ENCODE peak calls at places on chromosomes 11 and 22, in seven cellular contexts. One of them, this sample, is unnamed.

GRCh38 chr11:118670063-118670462 is 9.4 kb downstream of the TREH start:
- DNase-seq in cardiac fibroblast: no peak
- DNase-seq in T47D: no peak
- DNase-seq in neuronal stem cell: no peak
- DNase-seq in lower leg skin: no peak
- DNase-seq in right lobe of liver: no peak
- DNase-seq in ELR: no peak
- DNase-seq in this sample: no peak

GRCh38 chr11:57646756-57647303 is 2.9 kb downstream of the YPEL4 start:
- DNase-seq in cardiac fibroblast: no peak
- DNase-seq in T47D: no peak
- DNase-seq in neuronal stem cell: no peak
- DNase-seq in lower leg skin: no peak
- DNase-seq in right lobe of liver: no peak
- DNase-seq in ELR: no peak
- DNase-seq in this sample: no peak

GRCh38 chr11:60625262-60625661 is 74.2 kb upstream of the MS4A8 start:
- DNase-seq in cardiac fibroblast: peak
- DNase-seq in T47D: no peak
- DNase-seq in neuronal stem cell: no peak
- DNase-seq in lower leg skin: no peak
- DNase-seq in right lobe of liver: no peak
- DNase-seq in ELR: peak
- DNase-seq in this sample: peak

GRCh38 chr11:11538277-11538960 is 83.4 kb downstream of the GALNT18 start:
- DNase-seq in cardiac fibroblast: no peak
- DNase-seq in T47D: no peak
- DNase-seq in neuronal stem cell: no peak
- DNase-seq in lower leg skin: no peak
- DNase-seq in right lobe of liver: no peak
- DNase-seq in ELR: no peak
- DNase-seq in this sample: peak

GRCh38 chr22:39360242-39360641 is 10.5 kb downstream of the SYNGR1 start:
- DNase-seq in cardiac fibroblast: no peak
- DNase-seq in T47D: no peak
- DNase-seq in neuronal stem cell: no peak
- DNase-seq in lower leg skin: no peak
- DNase-seq in right lobe of liver: no peak
- DNase-seq in ELR: no peak
- DNase-seq in this sample: no peak

GRCh38 chr22:23075525-23076216 is 5.4 kb downstream of the GNAZ start:
- DNase-seq in cardiac fibroblast: no peak
- DNase-seq in T47D: no peak
- DNase-seq in neuronal stem cell: no peak
- DNase-seq in lower leg skin: no peak
- DNase-seq in right lobe of liver: peak
- DNase-seq in ELR: peak
- DNase-seq in this sample: no peak

GRCh38 chr22:20043057-20043996 is 22.4 kb downstream of the TANGO2 start:
- DNase-seq in cardiac fibroblast: no peak
- DNase-seq in T47D: no peak
- DNase-seq in neuronal stem cell: no peak
- DNase-seq in lower leg skin: no peak
- DNase-seq in right lobe of liver: no peak
- DNase-seq in ELR: no peak
- DNase-seq in this sample: no peak

GRCh38 chr11:75639752-75640151 is 29.1 kb downstream of the MAP6 start:
- DNase-seq in cardiac fibroblast: peak
- DNase-seq in T47D: no peak
- DNase-seq in neuronal stem cell: no peak
- DNase-seq in lower leg skin: peak
- DNase-seq in right lobe of liver: peak
- DNase-seq in ELR: no peak
- DNase-seq in this sample: peak

GRCh38 chr11:97361812-97362378 is 972.1 kb downstream of the JRKL start:
- DNase-seq in cardiac fibroblast: peak
- DNase-seq in T47D: no peak
- DNase-seq in neuronal stem cell: no peak
- DNase-seq in lower leg skin: no peak
- DNase-seq in right lobe of liver: no peak
- DNase-seq in ELR: peak
- DNase-seq in this sample: no peak

GRCh38 chr11:119907122-119907933 is 178.3 kb upstream of the NECTIN1 start:
- DNase-seq in cardiac fibroblast: no peak
- DNase-seq in T47D: no peak
- DNase-seq in neuronal stem cell: no peak
- DNase-seq in lower leg skin: no peak
- DNase-seq in right lobe of liver: peak
- DNase-seq in ELR: no peak
- DNase-seq in this sample: peak

GRCh38 chr11:119422505-119423416 is at the start of gene THY1:
- DNase-seq in cardiac fibroblast: no peak
- DNase-seq in T47D: no peak
- DNase-seq in neuronal stem cell: peak
- DNase-seq in lower leg skin: no peak
- DNase-seq in right lobe of liver: no peak
- DNase-seq in ELR: peak
- DNase-seq in this sample: peak

GRCh38 chr11:66619080-66619554 is 2.7 kb downstream of the RBM14 start:
- DNase-seq in cardiac fibroblast: peak
- DNase-seq in T47D: no peak
- DNase-seq in neuronal stem cell: no peak
- DNase-seq in lower leg skin: no peak
- DNase-seq in right lobe of liver: no peak
- DNase-seq in ELR: no peak
- DNase-seq in this sample: no peak

GRCh38 chr11:108025387-108026080 is 16.8 kb downstream of the CUL5 start:
- DNase-seq in cardiac fibroblast: no peak
- DNase-seq in T47D: no peak
- DNase-seq in neuronal stem cell: no peak
- DNase-seq in lower leg skin: no peak
- DNase-seq in right lobe of liver: no peak
- DNase-seq in ELR: no peak
- DNase-seq in this sample: no peak

GRCh38 chr11:116665523-116665922 is 107.3 kb downstream of the BUD13 start:
- DNase-seq in cardiac fibroblast: no peak
- DNase-seq in T47D: no peak
- DNase-seq in neuronal stem cell: no peak
- DNase-seq in lower leg skin: no peak
- DNase-seq in right lobe of liver: no peak
- DNase-seq in ELR: no peak
- DNase-seq in this sample: no peak

GRCh38 chr11:123137496-123138270 is 57.4 kb downstream of the CLMP start:
- DNase-seq in cardiac fibroblast: peak
- DNase-seq in T47D: no peak
- DNase-seq in neuronal stem cell: peak
- DNase-seq in lower leg skin: peak
- DNase-seq in right lobe of liver: peak
- DNase-seq in ELR: peak
- DNase-seq in this sample: peak

GRCh38 chr11:370087-370941 is 1.0 kb downstream of the B4GALNT4 start:
- DNase-seq in cardiac fibroblast: no peak
- DNase-seq in T47D: no peak
- DNase-seq in neuronal stem cell: peak
- DNase-seq in lower leg skin: no peak
- DNase-seq in right lobe of liver: peak
- DNase-seq in ELR: no peak
- DNase-seq in this sample: no peak

GRCh38 chr22:39725351-39726035 is 154.9 kb downstream of the CACNA1I start:
- DNase-seq in cardiac fibroblast: no peak
- DNase-seq in T47D: no peak
- DNase-seq in neuronal stem cell: no peak
- DNase-seq in lower leg skin: peak
- DNase-seq in right lobe of liver: no peak
- DNase-seq in ELR: no peak
- DNase-seq in this sample: no peak

GRCh38 chr11:2877474-2877873 is 8.1 kb downstream of the CDKN1C start:
- DNase-seq in cardiac fibroblast: no peak
- DNase-seq in T47D: no peak
- DNase-seq in neuronal stem cell: no peak
- DNase-seq in lower leg skin: no peak
- DNase-seq in right lobe of liver: no peak
- DNase-seq in ELR: no peak
- DNase-seq in this sample: no peak

GRCh38 chr22:44947029-44947428 is 62.8 kb downstream of the PHF21B start:
- DNase-seq in cardiac fibroblast: no peak
- DNase-seq in T47D: no peak
- DNase-seq in neuronal stem cell: no peak
- DNase-seq in lower leg skin: no peak
- DNase-seq in right lobe of liver: peak
- DNase-seq in ELR: no peak
- DNase-seq in this sample: no peak

GRCh38 chr11:72685560-72686480 is 11.6 kb upstream of the PDE2A start:
- DNase-seq in cardiac fibroblast: no peak
- DNase-seq in T47D: no peak
- DNase-seq in neuronal stem cell: no peak
- DNase-seq in lower leg skin: no peak
- DNase-seq in right lobe of liver: no peak
- DNase-seq in ELR: no peak
- DNase-seq in this sample: no peak

GRCh38 chr11:120135838-120136237 is 2.1 kb downstream of the TRIM29 start:
- DNase-seq in cardiac fibroblast: no peak
- DNase-seq in T47D: no peak
- DNase-seq in neuronal stem cell: no peak
- DNase-seq in lower leg skin: no peak
- DNase-seq in right lobe of liver: no peak
- DNase-seq in ELR: no peak
- DNase-seq in this sample: no peak

GRCh38 chr11:115548878-115549528 is 44.8 kb upstream of the CADM1 start:
- DNase-seq in cardiac fibroblast: no peak
- DNase-seq in T47D: no peak
- DNase-seq in neuronal stem cell: no peak
- DNase-seq in lower leg skin: no peak
- DNase-seq in right lobe of liver: no peak
- DNase-seq in ELR: no peak
- DNase-seq in this sample: no peak

GRCh38 chr11:73017024-73017751 is 124.9 kb downstream of the FCHSD2 start:
- DNase-seq in cardiac fibroblast: no peak
- DNase-seq in T47D: no peak
- DNase-seq in neuronal stem cell: no peak
- DNase-seq in lower leg skin: no peak
- DNase-seq in right lobe of liver: no peak
- DNase-seq in ELR: no peak
- DNase-seq in this sample: no peak